ENCODE peak calls at places on chromosomes 16 and 17, in four cellular contexts. One of them, this sample, is unnamed. For H3K4me1, the result is how much of the 10 kb centered on the place peaks cover.

GRCh38 chr16:27346818-27347217 is 33.0 kb downstream of the IL4R start:
- DNase-seq in H1: no peak
- DNase-seq in upper lobe of right lung: no peak
- DNase-seq in tibial artery: no peak
- DNase-seq in this sample: no peak

GRCh38 chr17:4951486-4951885 is 567 bp downstream of the ENO3 start:
- DNase-seq in H1: no peak
- DNase-seq in upper lobe of right lung: no peak
- DNase-seq in tibial artery: no peak
- DNase-seq in this sample: no peak

GRCh38 chr17:43780135-43780534 is at the start of gene CFAP97D1:
- DNase-seq in upper lobe of right lung: no peak
- DNase-seq in tibial artery: no peak
- DNase-seq in H1: no peak
- DNase-seq in this sample: no peak

GRCh38 chr16:49649013-49649785 is 206.7 kb downstream of the ZNF423 start:
- DNase-seq in tibial artery: no peak
- DNase-seq in H1: no peak
- DNase-seq in upper lobe of right lung: no peak
- DNase-seq in this sample: no peak

GRCh38 chr17:1762233-1762905 is 509 bp downstream of the SERPINF1 start:
- DNase-seq in upper lobe of right lung: no peak
- DNase-seq in tibial artery: peak
- DNase-seq in H1: no peak
- DNase-seq in this sample: no peak

GRCh38 chr17:59572301-59572924 is 7.0 kb downstream of the DHX40 start:
- DNase-seq in tibial artery: no peak
- DNase-seq in H1: no peak
- DNase-seq in upper lobe of right lung: no peak
- DNase-seq in this sample: no peak

GRCh38 chr17:7041607-7042506 is 2.0 kb downstream of the SLC16A11 start:
- DNase-seq in H1: peak
- DNase-seq in upper lobe of right lung: no peak
- DNase-seq in tibial artery: no peak
- DNase-seq in this sample: no peak

GRCh38 chr17:82228278-82228841 is 482 bp upstream of the SLC16A3 start:
- DNase-seq in upper lobe of right lung: peak
- DNase-seq in H1: peak
- DNase-seq in tibial artery: no peak
- DNase-seq in this sample: no peak

GRCh38 chr16:88662222-88662842 is 559 bp downstream of the MVD start:
- DNase-seq in tibial artery: no peak
- DNase-seq in upper lobe of right lung: peak
- DNase-seq in H1: no peak
- DNase-seq in this sample: no peak

GRCh38 chr17:48646183-48647102 is 20.3 kb upstream of the HOXB9 start:
- DNase-seq in tibial artery: no peak
- DNase-seq in H1: peak
- DNase-seq in upper lobe of right lung: no peak
- DNase-seq in this sample: no peak

GRCh38 chr16:27980919-27981670 is 82.4 kb downstream of the GSG1L start:
- DNase-seq in upper lobe of right lung: no peak
- DNase-seq in tibial artery: no peak
- DNase-seq in H1: no peak
- DNase-seq in this sample: no peak

GRCh38 chr16:66267287-66268137 is 99.0 kb upstream of the CDH5 start:
- DNase-seq in upper lobe of right lung: peak
- DNase-seq in H1: no peak
- DNase-seq in tibial artery: no peak
- DNase-seq in this sample: peak

GRCh38 chr17:42699415-42699740 is 17.0 kb downstream of the CNTNAP1 start:
- DNase-seq in H1: no peak
- DNase-seq in tibial artery: no peak
- DNase-seq in upper lobe of right lung: no peak
- DNase-seq in this sample: no peak

GRCh38 chr17:7997186-7997585 is 5.2 kb upstream of the GUCY2D start:
- DNase-seq in H1: no peak
- DNase-seq in tibial artery: no peak
- DNase-seq in upper lobe of right lung: no peak
- DNase-seq in this sample: no peak

GRCh38 chr17:49635121-49635520 is 42.8 kb downstream of the SPOP start:
- DNase-seq in tibial artery: no peak
- DNase-seq in upper lobe of right lung: no peak
- DNase-seq in H1: no peak
- DNase-seq in this sample: no peak

GRCh38 chr17:75331671-75332070 is 42.4 kb upstream of the SLC25A19 start:
- DNase-seq in upper lobe of right lung: no peak
- DNase-seq in tibial artery: no peak
- DNase-seq in H1: no peak
- DNase-seq in this sample: no peak

GRCh38 chr17:72527819-72528218 is 407.0 kb downstream of the SOX9 start:
- DNase-seq in tibial artery: no peak
- DNase-seq in H1: no peak
- DNase-seq in upper lobe of right lung: no peak
- DNase-seq in this sample: no peak

GRCh38 chr16:70482624-70483023 is 28.2 kb downstream of the FCSK start:
- DNase-seq in H1: no peak
- DNase-seq in tibial artery: no peak
- DNase-seq in upper lobe of right lung: no peak
- DNase-seq in this sample: no peak

GRCh38 chr16:86203557-86204275 is 304.8 kb downstream of the IRF8 start:
- DNase-seq in upper lobe of right lung: no peak
- DNase-seq in tibial artery: no peak
- DNase-seq in H1: no peak
- DNase-seq in this sample: no peak
- H3K4me1 ChIP-seq in upper lobe of right lung: under half
- H3K4me1 ChIP-seq in tibial artery: under half
- H3K4me1 ChIP-seq in H1: under half
- H3K4me1 ChIP-seq in this sample: under half

GRCh38 chr17:18361837-18362380 is 1.4 kb downstream of the SHMT1 start:
- DNase-seq in upper lobe of right lung: no peak
- DNase-seq in tibial artery: no peak
- DNase-seq in H1: no peak
- DNase-seq in this sample: no peak
- H3K4me3 ChIP-seq in upper lobe of right lung: peak
- H3K4me3 ChIP-seq in tibial artery: no peak
- H3K4me3 ChIP-seq in H1: no peak
- H3K4me3 ChIP-seq in this sample: peak

DNA sequence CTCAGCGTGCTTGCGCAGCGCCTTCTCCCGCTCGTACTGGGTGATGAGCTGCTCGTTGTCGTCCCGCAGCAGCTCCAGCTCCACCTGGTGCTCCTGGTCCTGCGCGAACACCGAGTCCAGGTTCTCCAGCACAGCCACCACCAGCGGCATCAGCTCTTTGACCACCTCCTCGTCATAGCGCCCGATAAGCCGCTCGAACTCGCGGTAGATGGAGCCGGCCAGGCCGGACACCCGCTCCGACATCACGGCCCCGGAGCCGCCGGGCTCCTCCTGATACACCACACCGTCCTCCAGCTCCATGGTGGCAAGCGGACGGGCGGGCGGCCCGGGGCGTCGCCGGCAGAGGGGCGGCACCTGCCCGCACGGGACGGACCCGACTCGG is 320 bp downstream of the SPAG9 start:
- DNase-seq in H1: no peak
- DNase-seq in upper lobe of right lung: no peak
- DNase-seq in tibial artery: no peak
- DNase-seq in this sample: peak
- H3K4me1 ChIP-seq in H1: under half
- H3K4me1 ChIP-seq in upper lobe of right lung: under half
- H3K4me1 ChIP-seq in tibial artery: under half
- H3K4me1 ChIP-seq in this sample: under half

DNA sequence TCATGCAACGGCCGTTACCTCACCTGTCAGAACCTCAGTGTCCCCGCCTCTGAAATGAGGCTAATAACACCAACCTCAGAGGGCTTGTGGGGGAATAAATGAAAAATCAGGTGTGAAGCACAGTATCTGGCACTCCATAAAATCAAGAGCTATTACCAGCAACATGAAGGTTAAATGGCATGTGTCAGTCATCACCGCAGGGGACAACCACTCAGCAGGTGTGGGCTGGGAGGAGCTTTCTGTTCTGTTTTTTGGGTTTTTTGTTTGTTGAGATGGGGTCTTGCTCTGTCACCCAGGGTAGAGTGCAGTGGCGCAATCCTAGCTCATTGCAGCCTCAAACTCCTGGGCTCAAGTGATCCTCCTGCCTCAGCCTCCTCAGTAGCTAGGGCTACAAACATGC is 16.8 kb upstream of the KRT19 start:
- DNase-seq in upper lobe of right lung: no peak
- DNase-seq in H1: no peak
- DNase-seq in tibial artery: no peak
- DNase-seq in this sample: no peak
- H3K4me3 ChIP-seq in upper lobe of right lung: no peak
- H3K4me3 ChIP-seq in H1: no peak
- H3K4me3 ChIP-seq in tibial artery: no peak
- H3K4me3 ChIP-seq in this sample: no peak

GRCh38 chr17:57514614-57515013 is 230.5 kb downstream of the CCDC182 start:
- DNase-seq in H1: no peak
- DNase-seq in upper lobe of right lung: no peak
- DNase-seq in tibial artery: no peak
- DNase-seq in this sample: no peak
- H3K4me1 ChIP-seq in H1: under half
- H3K4me1 ChIP-seq in upper lobe of right lung: under half
- H3K4me1 ChIP-seq in tibial artery: under half
- H3K4me1 ChIP-seq in this sample: under half

DNA sequence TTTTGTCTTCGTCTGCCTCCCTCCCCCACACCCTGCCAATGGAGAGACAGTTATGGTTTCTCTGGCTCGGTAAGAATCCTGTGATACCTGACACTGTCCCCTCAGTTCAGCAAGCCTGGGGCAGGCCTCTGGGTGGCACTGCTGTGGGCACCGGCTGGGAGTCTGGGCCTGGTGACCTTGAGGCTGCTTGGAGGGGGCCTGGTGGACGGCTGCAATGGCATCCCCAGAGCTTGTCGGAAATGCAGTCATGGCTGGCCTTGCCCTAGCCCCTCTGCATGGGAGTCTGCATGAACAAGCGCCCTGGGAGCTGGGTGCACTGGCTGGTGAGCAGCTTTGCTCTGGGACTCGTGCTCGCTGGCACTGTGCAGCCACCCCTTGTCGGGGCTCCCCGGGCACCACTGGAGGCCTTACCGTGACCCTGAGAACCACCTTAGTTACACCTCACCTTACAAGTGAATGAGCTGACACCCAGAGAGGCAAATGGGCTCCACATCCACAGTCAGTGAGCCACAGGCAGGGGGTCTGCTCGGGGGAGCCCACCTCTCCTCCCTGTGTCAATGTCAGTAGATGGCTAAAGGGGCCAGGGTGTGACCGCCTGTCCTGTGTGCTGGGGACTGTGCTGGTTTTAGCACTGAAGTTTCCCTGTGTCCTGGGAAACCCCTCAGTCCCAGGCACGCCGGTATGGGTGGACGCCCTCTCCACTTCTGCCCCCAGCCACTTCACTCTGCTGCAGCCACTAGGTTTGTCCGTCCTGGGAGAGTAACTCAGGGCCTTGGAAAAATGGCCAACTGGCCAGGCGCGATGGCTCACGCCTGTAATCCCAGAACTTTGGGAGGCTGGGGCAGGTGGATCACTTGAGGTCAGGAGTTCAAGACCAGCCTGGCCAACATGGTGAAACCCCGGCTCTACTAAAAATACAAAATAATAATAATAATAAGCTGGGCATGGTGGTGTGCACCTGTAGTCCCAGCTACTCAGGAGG is 1.4 kb downstream of the LGALS3BP start:
- DNase-seq in H1: no peak
- DNase-seq in upper lobe of right lung: no peak
- DNase-seq in tibial artery: no peak
- DNase-seq in this sample: no peak
- H3K4me3 ChIP-seq in H1: no peak
- H3K4me3 ChIP-seq in upper lobe of right lung: peak
- H3K4me3 ChIP-seq in tibial artery: no peak
- H3K4me3 ChIP-seq in this sample: peak